ENCODE peak calls at places on chromosome 21, in seven cellular contexts. S is foreskin fibroblast; Q is K562; Y is heart left ventricle; D is CD8-positive, alpha-beta T cell; B is lower leg skin; J is endothelial cell. N is an unnamed sample.

GRCh38 chr21:45410865-45411809 is 6.2 kb downstream of the COL18A1 start:
- DNase-seq in S (no peak), Q (peak), Y (peak), D (no peak), B (no peak), J (no peak), N (no peak)

GRCh38 chr21:31514598-31514997 is 144.9 kb upstream of the SOD1 start:
- DNase-seq in S (no peak), Q (no peak), Y (no peak), D (no peak), B (no peak), J (peak), N (no peak)

GRCh38 chr21:25567472-25567871 is 39.8 kb downstream of the MRPL39 start:
- DNase-seq in S (no peak), Q (no peak), Y (no peak), D (no peak), B (no peak), J (no peak), N (no peak)

GRCh38 chr21:17370750-17371325 is 142.0 kb upstream of the CXADR start:
- DNase-seq in S (no peak), Q (no peak), Y (no peak), D (no peak), B (no peak), J (no peak), N (no peak)

GRCh38 chr21:46117586-46118304 is 19.8 kb downstream of the COL6A2 start:
- DNase-seq in S (no peak), Q (no peak), Y (peak), D (no peak), B (no peak), J (peak), N (peak)

GRCh38 chr21:38420140-38420539 is 78.1 kb downstream of the ERG start:
- DNase-seq in S (no peak), Q (no peak), Y (no peak), D (no peak), B (no peak), J (no peak), N (no peak)

GRCh38 chr21:34576043-34576466 is 38.9 kb downstream of the RCAN1 start:
- DNase-seq in S (no peak), Q (no peak), Y (peak), D (no peak), B (no peak), J (no peak), N (no peak)

GRCh38 chr21:38925923-38926322 is 120.2 kb downstream of the ETS2 start:
- DNase-seq in S (peak), Q (no peak), Y (peak), D (no peak), B (peak), J (no peak), N (no peak)

DNA sequence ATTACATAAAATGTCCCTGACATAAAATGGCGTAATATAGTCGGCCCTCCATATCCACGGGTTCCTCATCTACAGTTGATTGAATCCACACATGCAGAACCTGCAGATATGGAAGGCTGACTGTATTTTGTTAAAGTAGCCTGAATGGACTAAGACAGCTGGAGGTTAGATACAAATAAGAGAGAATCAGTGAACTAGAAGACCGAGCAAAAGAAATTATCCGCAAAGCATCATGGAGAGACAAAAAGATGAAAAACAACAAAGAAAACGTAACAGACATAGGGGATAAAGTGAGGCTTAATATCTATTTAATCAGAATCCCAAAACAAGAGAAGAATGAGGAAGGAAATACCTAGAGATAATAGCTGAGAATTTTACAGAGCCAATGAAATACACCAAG is 20.3 kb downstream of the LTN1 start:
- DNase-seq in S (no peak), Q (no peak), Y (no peak), D (no peak), B (no peak), J (no peak), N (no peak)
- TF ChIP-seq CTCF in S (no peak), Q (no peak), Y (no peak), D (no peak), B (no peak), J (no peak), N (no peak)

GRCh38 chr21:15976807-15977206 is 247.0 kb downstream of the USP25 start:
- DNase-seq in S (peak), Q (no peak), Y (no peak), D (no peak), B (no peak), J (peak), N (no peak)
- TF ChIP-seq CTCF in S (peak), Q (no peak), Y (no peak), D (no peak), B (no peak), J (no peak), N (peak)

GRCh38 chr21:28521932-28522826 is 470.5 kb downstream of the LTN1 start:
- DNase-seq in S (peak), Q (no peak), Y (no peak), D (no peak), B (no peak), J (peak), N (no peak)
- TF ChIP-seq CTCF in S (peak), Q (no peak), Y (peak), D (no peak), B (no peak), J (no peak), N (peak)

GRCh38 chr21:42441963-42442362 is 38.3 kb downstream of the UBASH3A start:
- DNase-seq in S (no peak), Q (no peak), Y (no peak), D (no peak), B (no peak), J (no peak), N (no peak)

GRCh38 chr21:42445311-42445710 is 41.6 kb downstream of the UBASH3A start:
- DNase-seq in S (no peak), Q (no peak), Y (no peak), D (no peak), B (no peak), J (no peak), N (no peak)

GRCh38 chr21:42444745-42445059 is 41.0 kb downstream of the UBASH3A start:
- DNase-seq in S (no peak), Q (no peak), Y (no peak), D (no peak), B (no peak), J (no peak), N (no peak)

GRCh38 chr21:42443181-42443785 is 39.6 kb downstream of the UBASH3A start:
- DNase-seq in S (no peak), Q (no peak), Y (no peak), D (no peak), B (no peak), J (no peak), N (no peak)

DNA sequence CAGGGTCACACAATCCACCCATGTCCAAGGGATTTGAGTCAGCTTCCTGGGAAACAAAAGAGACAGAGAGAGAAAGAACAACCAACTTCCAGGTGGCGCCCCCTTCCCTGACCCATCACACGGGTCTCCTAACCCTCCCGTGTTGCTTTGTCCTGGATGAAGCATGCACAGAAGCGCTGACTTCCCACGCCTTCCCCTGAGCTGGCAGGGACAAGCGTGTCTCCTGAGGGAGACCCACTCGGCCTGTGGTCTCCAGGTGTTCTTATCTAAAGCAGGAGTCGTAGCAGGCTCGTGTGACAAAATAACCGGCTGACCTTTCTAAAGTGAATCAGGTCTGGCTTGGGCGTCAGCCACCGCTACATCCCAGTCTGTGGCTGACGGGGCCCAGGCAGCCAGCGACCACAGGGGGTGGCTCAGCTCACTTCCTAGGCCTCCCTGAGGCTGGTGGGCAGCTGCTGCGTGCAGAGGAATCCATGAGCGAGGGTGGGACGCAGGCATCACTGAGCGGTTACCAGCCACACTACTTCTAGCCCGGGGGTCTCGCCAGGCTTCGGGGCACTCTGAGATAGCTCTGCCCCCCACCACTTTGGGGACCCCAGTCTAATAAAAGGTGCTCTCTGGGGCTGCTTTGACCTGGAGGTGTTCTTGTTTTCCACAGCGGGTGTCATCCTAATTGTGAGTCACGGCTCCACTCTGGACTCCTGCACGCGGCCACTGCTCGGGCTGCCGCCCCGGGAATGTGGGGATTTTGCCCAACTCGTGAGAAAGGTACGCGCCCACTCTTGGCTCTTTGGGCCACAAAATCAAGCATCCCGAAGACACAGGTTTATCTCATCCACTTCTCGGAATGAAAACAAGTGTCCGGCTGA is 40.4 kb downstream of the UBASH3A start:
- DNase-seq in S (no peak), Q (no peak), Y (no peak), D (no peak), B (no peak), J (no peak), N (no peak)
- TF ChIP-seq CTCF in S (no peak), Q (no peak), Y (no peak), D (no peak), B (no peak), J (no peak), N (no peak)

N was measured in progenitor cell of endocrine pancreas.